ENCODE peak calls at places on chromosomes 4 and X, in ten cellular contexts. C, U, W, H, N, M, L, F, O and X are unnamed samples.

GRCh38 chr4:52917836-52918235 is 55.7 kb downstream of the RASL11B start:
- DNase-seq in H (no peak), M (no peak), O (no peak), U (no peak), W (no peak), L (no peak), F (no peak), C (no peak), N (no peak), X (no peak)

GRCh38 chr4:82900016-82900334 is 560 bp upstream of the THAP9 start:
- DNase-seq in H (no peak), W (no peak), L (no peak), N (no peak), M (peak; percentile 45), F (no peak), O (no peak), U (no peak), C (no peak), X (no peak)

GRCh38 chr4:139550724-139551429 is 5.1 kb downstream of the SETD7 start:
- DNase-seq in L (no peak), U (no peak), M (no peak), N (no peak), F (peak; percentile 29), C (no peak), H (peak; percentile 51), O (no peak), W (no peak), X (no peak)

GRCh38 chr4:183738081-183738673 is 79.1 kb downstream of the TRAPPC11 start:
- DNase-seq in U (no peak), C (peak; percentile 94), W (no peak), F (peak; percentile 77), N (no peak), H (no peak), M (no peak), L (no peak), O (no peak), X (no peak)

GRCh38 chrX:9911479-9911878 is 55.7 kb upstream of the CLDN34 start:
- DNase-seq in U (no peak), H (peak; percentile 32), N (no peak), O (no peak), M (peak; percentile 46), L (no peak), W (no peak), F (peak; percentile 57), C (peak; percentile 80), X (no peak)

GRCh38 chrX:50152421-50152820 is 48.4 kb downstream of the AKAP4 start:
- DNase-seq in N (no peak), U (no peak), W (no peak), O (no peak), C (no peak), M (no peak), F (no peak), L (no peak), H (no peak), X (no peak)

GRCh38 chrX:3066555-3066954 is 25.3 kb downstream of the ARSF start:
- DNase-seq in W (no peak), M (peak; percentile 18), U (no peak), C (no peak), N (no peak), F (peak; percentile 0), H (no peak), L (no peak), O (no peak), X (no peak)

GRCh38 chrX:103607385-103608304 is at the start of gene TCEAL3:
- DNase-seq in F (peak; percentile 33), W (no peak), C (peak; percentile 37), M (no peak), H (no peak), L (no peak), N (peak; percentile 36), O (peak; percentile 14), U (no peak), X (peak; percentile 22)

GRCh38 chr4:174189392-174190029 is 94.0 kb downstream of the FBXO8 start:
- DNase-seq in F (no peak), O (no peak), N (no peak), U (no peak), M (no peak), H (no peak), L (no peak), W (no peak), C (no peak), X (no peak)

GRCh38 chr4:22515145-22515887 is 550 bp downstream of the ADGRA3 start:
- DNase-seq in O (peak; percentile 5), U (no peak), C (peak; percentile 56), L (peak; percentile 86), F (peak; percentile 63), N (no peak), H (peak; percentile 53), W (no peak), M (peak; percentile 54), X (no peak)

GRCh38 chrX:120358687-120359086 is 3.2 kb upstream of the ATP1B4 start:
- DNase-seq in F (peak; percentile 37), L (no peak), W (no peak), N (no peak), O (no peak), M (peak; percentile 46), H (peak; percentile 52), C (peak; percentile 38), U (no peak), X (no peak)

GRCh38 chr4:124631760-124632159 is 80.8 kb downstream of the ANKRD50 start:
- DNase-seq in W (no peak), H (peak; percentile 98), M (peak; percentile 96), O (no peak), L (no peak), C (peak; percentile 96), U (peak; percentile 96), F (peak; percentile 97), N (no peak), X (no peak)

GRCh38 chrX:42176790-42177189 is 253.4 kb upstream of the CASK start:
- DNase-seq in C (peak; percentile 2), M (no peak), N (no peak), F (no peak), W (no peak), H (no peak), O (no peak), U (no peak), L (no peak), X (no peak)

GRCh38 chr4:53551281-53551864 is 39.9 kb downstream of the LNX1 start:
- DNase-seq in N (no peak), U (no peak), L (no peak), F (no peak), M (no peak), C (no peak), O (no peak), W (no peak), H (no peak), X (no peak)

GRCh38 chrX:129139837-129140679 is 383.2 kb downstream of the SMARCA1 start:
- DNase-seq in L (peak; percentile 91), M (no peak), O (no peak), U (no peak), H (peak; percentile 1), F (no peak), N (no peak), W (no peak), C (peak; percentile 32), X (no peak)